ENCODE peak calls at places on chromosome 9, in nine cellular contexts. H is hepatocyte, Q is IMR-90, D is right lobe of liver, M is mammary epithelial cell, A is pancreas, U is upper lobe of left lung, E is A673, N is brain microvascular endothelial cell. C is an unnamed sample.
A peak's percentile ranks its signal among the peaks of the same experiment; 100 is the strongest.

GRCh38 chr9:16640649-16641048 is 229.8 kb downstream of the BNC2 start:
- DNase-seq in Q (no peak), N (no peak), A (no peak), U (no peak), E (no peak), D (no peak), H (no peak), M (no peak), C (no peak)

GRCh38 chr9:34163439-34163838 is 15.4 kb upstream of the UBAP1 start:
- DNase-seq in H (no peak), U (no peak), A (no peak), Q (peak; percentile 32), D (no peak), M (peak; percentile 82), E (no peak), N (no peak), C (peak; percentile 18)

GRCh38 chr9:125418404-125418803 is 156.8 kb downstream of the GAPVD1 start:
- DNase-seq in U (no peak), H (no peak), E (no peak), Q (peak; percentile 58), N (no peak), A (no peak), M (no peak), D (no peak), C (no peak)

GRCh38 chr9:77906991-77907390 is 124.6 kb downstream of the GNAQ start:
- DNase-seq in Q (no peak), U (no peak), M (no peak), D (no peak), N (no peak), E (no peak), A (no peak), H (no peak), C (no peak)

GRCh38 chr9:130583271-130583670 is 3.9 kb downstream of the FUBP3 start:
- DNase-seq in A (no peak), U (no peak), E (no peak), D (no peak), N (no peak), H (no peak), M (no peak), Q (no peak), C (no peak)

GRCh38 chr9:79011461-79011860 is 560.3 kb upstream of the TLE4 start:
- DNase-seq in Q (no peak), M (no peak), E (no peak), A (no peak), N (no peak), U (no peak), H (no peak), D (no peak), C (no peak)

GRCh38 chr9:72751541-72751940 is 201.3 kb downstream of the ALDH1A1 start:
- DNase-seq in M (no peak), E (no peak), Q (no peak), A (no peak), H (no peak), U (no peak), D (no peak), N (no peak), C (no peak)

GRCh38 chr9:114484854-114485443 is 20.3 kb downstream of the WHRN start:
- DNase-seq in U (no peak), A (no peak), N (peak; percentile 63), E (no peak), D (no peak), M (peak; percentile 90), Q (peak; percentile 87), H (no peak), C (no peak)

GRCh38 chr9:125752070-125752628 is 5.0 kb downstream of the PBX3 start:
- DNase-seq in H (no peak), Q (no peak), M (peak; percentile 15), A (no peak), U (no peak), D (no peak), N (no peak), E (no peak), C (no peak)

GRCh38 chr9:4182831-4183230 is 117.0 kb downstream of the GLIS3 start:
- DNase-seq in H (no peak), U (no peak), N (no peak), E (peak; percentile 9), D (no peak), M (no peak), A (no peak), Q (no peak), C (no peak)

GRCh38 chr9:114388764-114389375 is 1.1 kb upstream of the AKNA start:
- DNase-seq in A (no peak), Q (no peak), N (no peak), U (no peak), M (no peak), E (no peak), D (no peak), H (no peak), C (no peak)

GRCh38 chr9:6944093-6944551 is 186.3 kb downstream of the KDM4C start:
- DNase-seq in H (no peak), E (peak; percentile 95), U (no peak), N (peak; percentile 51), D (no peak), Q (peak; percentile 82), M (peak; percentile 50), A (no peak), C (no peak)

GRCh38 chr9:12439267-12439666 is 253.9 kb upstream of the TYRP1 start:
- DNase-seq in Q (no peak), M (no peak), E (no peak), H (no peak), D (no peak), N (no peak), U (no peak), A (peak; percentile 23), C (no peak)

GRCh38 chr9:79083621-79084020 is 488.1 kb upstream of the TLE4 start:
- DNase-seq in A (no peak), N (no peak), H (no peak), D (no peak), Q (no peak), M (no peak), U (no peak), E (no peak), C (no peak)

GRCh38 chr9:115006660-115007059 is 76.3 kb upstream of the TNFSF8 start:
- DNase-seq in U (peak; percentile 49), Q (peak; percentile 83), H (no peak), E (no peak), M (peak; percentile 87), N (peak; percentile 82), A (no peak), D (no peak), C (no peak)

GRCh38 chr9:115117999-115118470 is at the start of gene TNC:
- DNase-seq in M (peak; percentile 92), Q (peak; percentile 92), D (peak; percentile 36), H (peak; percentile 82), A (peak; percentile 34), E (peak; percentile 96), N (peak; percentile 52), U (peak; percentile 38), C (peak; percentile 74)

GRCh38 chr9:5438301-5439162 is 807 bp upstream of the PLGRKT start:
- DNase-seq in M (peak; percentile 63), N (peak; percentile 41), A (no peak), E (no peak), U (no peak), D (peak; percentile 28), H (peak; percentile 18), Q (peak; percentile 56), C (no peak)

GRCh38 chr9:129478461-129478860 is 142.4 kb downstream of the C9orf50 start:
- DNase-seq in U (no peak), A (no peak), E (no peak), N (no peak), H (no peak), D (no peak), Q (no peak), M (no peak), C (no peak)
- H3K27ac ChIP-seq in U (no peak overlapping the region), A (no peak overlapping the region), E (no peak overlapping the region), N (no peak overlapping the region), H (peak overlapping the region; percentile 100), D (no peak overlapping the region), Q (no peak overlapping the region), M (no peak overlapping the region), C (no peak overlapping the region)

DNA sequence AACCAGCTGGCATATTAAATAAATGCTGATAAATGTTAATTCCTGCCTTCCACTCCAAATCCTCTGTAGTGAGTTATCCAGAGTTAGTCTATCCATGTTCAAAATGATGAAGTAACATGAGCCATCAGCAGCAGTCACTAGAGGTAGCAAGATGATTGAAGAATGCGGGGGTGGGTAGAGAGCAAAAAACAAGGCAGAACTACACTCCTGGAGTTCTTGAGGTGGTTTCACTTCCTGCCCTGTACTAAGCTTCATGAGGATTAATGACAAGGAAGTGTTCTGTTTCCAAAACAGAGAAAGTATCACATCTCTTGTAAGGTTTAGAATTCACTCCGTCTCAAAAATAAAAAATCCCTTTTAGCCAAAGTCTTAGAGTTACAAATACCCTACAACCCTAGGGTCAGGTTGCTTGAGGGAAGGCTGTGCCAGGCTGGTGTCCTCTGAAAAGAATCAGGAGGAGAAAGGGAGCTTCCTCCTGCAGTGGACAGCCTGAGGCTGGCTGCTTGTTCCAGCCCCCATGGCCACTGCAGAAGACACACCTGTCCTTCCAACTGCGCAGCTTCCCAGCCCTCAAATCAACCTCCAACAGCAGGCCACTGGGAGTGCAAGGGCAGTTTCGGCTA is 180.2 kb downstream of the DENND1A start:
- DNase-seq in A (no peak), D (no peak), M (peak; percentile 53), Q (peak; percentile 20), N (no peak), E (no peak), U (no peak), H (no peak), C (no peak)
- TF ChIP-seq CTCF in A (no peak), D (no peak), M (no peak), Q (no peak), N (no peak), E (no peak), U (no peak), H (no peak), C (no peak)

DNA sequence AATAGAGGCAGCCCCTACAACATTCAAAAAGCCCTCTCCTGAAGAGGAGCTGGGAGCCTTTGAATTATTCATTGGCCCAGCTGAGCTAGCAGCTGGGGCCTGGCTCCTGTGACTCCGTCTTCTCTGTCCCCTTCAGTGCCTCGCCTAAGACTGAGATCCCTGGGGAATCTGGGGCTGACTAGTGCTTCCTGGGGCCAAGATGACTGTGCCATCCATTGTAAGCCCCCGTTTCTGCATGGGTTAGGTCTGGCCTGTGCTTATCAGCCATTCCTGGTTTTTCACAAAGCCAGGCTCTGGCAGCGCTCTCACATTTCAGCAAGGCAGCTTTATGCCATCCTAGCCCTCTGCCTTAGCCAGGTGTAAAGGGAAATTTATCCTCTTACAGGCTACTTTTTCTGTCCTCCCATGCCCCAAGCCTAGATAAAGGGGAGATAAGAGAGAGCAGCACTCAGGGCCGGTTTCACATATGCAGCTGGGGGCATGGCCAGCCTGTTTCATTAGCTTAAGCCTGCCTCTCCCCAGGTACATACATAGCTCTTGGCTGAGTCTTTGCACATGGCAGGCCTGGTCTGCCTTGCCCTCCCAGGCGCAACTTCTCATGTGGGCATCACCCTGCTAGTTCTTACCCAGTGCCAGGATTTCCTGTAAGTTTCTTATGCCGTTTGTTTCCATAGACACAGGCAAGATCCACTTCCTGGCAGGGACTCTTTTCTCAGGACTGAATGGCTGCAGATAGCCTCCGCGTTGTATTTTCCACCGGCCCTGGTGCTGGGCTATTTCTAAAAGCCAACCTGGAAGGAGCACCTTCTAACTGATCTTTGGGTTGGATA is 15.8 kb downstream of the PTPA start:
- DNase-seq in M (no peak), A (no peak), D (no peak), H (no peak), N (no peak), U (no peak), E (peak; percentile 95), Q (no peak), C (no peak)
- H3K36me3 ChIP-seq in M (peaks cover 5% of the 10 kb centered on the region), A (peaks cover 18% of the 10 kb centered on the region), D (no peaks in the 10 kb centered on the region), H (no peaks in the 10 kb centered on the region), N (peaks cover 27% of the 10 kb centered on the region), U (peaks cover 34% of the 10 kb centered on the region), E (peaks cover 27% of the 10 kb centered on the region), Q (peaks cover 36% of the 10 kb centered on the region), C (peaks cover 73% of the 10 kb centered on the region)

GRCh38 chr9:97744710-97745708 is 47.9 kb upstream of the XPA start:
- DNase-seq in Q (peak; percentile 30), A (no peak), E (no peak), M (no peak), U (no peak), H (no peak), D (no peak), N (no peak), C (no peak)
- H3K27ac ChIP-seq in Q (no peak overlapping the region), A (no peak overlapping the region), E (no peak overlapping the region), M (no peak overlapping the region), U (no peak overlapping the region), H (no peak overlapping the region), D (no peak overlapping the region), N (no peak overlapping the region), C (no peak overlapping the region)

C was measured in upper lobe of right lung.